ENCODE peak calls at places on chromosomes 13 and 19, in seven cellular contexts. W, Z, X, Q, I, L and F are unnamed samples.

GRCh38 chr19:2867025-2867991 is at the start of gene ZNF556:
- DNase-seq in X (no peak), Z (no peak), Q (no peak), I (no peak), W (no peak), L (no peak), F (no peak)

GRCh38 chr13:79386125-79386822 is 19.8 kb downstream of the RBM26 start:
- DNase-seq in Z (no peak), W (no peak), L (no peak), I (no peak), Q (no peak), X (no peak), F (no peak)

GRCh38 chr19:808176-808741 is 11.0 kb downstream of the PTBP1 start:
- DNase-seq in W (no peak), X (no peak), Z (no peak), Q (no peak), I (no peak), L (no peak), F (no peak)

GRCh38 chr19:40578442-40578908 is 1.8 kb downstream of the SHKBP1 start:
- DNase-seq in Z (no peak), W (no peak), I (no peak), X (no peak), L (no peak), Q (no peak), F (no peak)

GRCh38 chr19:44912854-44913253 is 1.6 kb upstream of the APOC1 start:
- DNase-seq in X (no peak), Z (no peak), L (no peak), W (no peak), I (no peak), Q (no peak), F (no peak)

GRCh38 chr13:26061947-26062346 is 10.1 kb upstream of the SHISA2 start:
- DNase-seq in L (no peak), Q (no peak), Z (no peak), X (no peak), I (no peak), W (no peak), F (peak)

GRCh38 chr19:18396471-18397241 is 766 bp downstream of the LRRC25 start:
- DNase-seq in X (no peak), L (no peak), Z (no peak), Q (no peak), I (no peak), W (no peak), F (no peak)

GRCh38 chr19:10009269-10009665 is 1.0 kb downstream of the COL5A3 start:
- DNase-seq in X (peak), W (peak), L (peak), Q (peak), I (no peak), Z (no peak), F (peak)

GRCh38 chr19:40907968-40908735 is 26.1 kb upstream of the CYP2A7 start:
- DNase-seq in Q (peak), W (no peak), Z (no peak), L (peak), I (no peak), X (no peak), F (no peak)

GRCh38 chr13:45704211-45704739 is 2.2 kb downstream of the CBY2 start:
- DNase-seq in X (no peak), Z (no peak), L (no peak), Q (no peak), W (no peak), I (no peak), F (no peak)

GRCh38 chr19:36573948-36574726 is 1.0 kb upstream of the ZNF529 start:
- DNase-seq in W (no peak), Q (no peak), Z (no peak), X (no peak), I (no peak), L (no peak), F (peak)

GRCh38 chr19:44607049-44607448 is 6.3 kb upstream of the IGSF23 start:
- DNase-seq in Q (no peak), X (no peak), I (no peak), Z (no peak), L (no peak), W (no peak), F (no peak)

GRCh38 chr13:102555914-102556553 is 40.8 kb upstream of the TPP2 start:
- DNase-seq in X (peak), Q (no peak), W (no peak), I (peak), Z (peak), L (no peak), F (peak)